ENCODE peak calls at places on chromosomes 13 and 19, in six cellular contexts. R, C, Q, A, W and T are unnamed samples.

GRCh38 chr13:20391597-20392452 is 133.8 kb downstream of the CRYL1 start:
- DNase-seq in Q (no peak), W (no peak), C (no peak), A (no peak), R (no peak), T (no peak)

GRCh38 chr13:39263531-39263930 is 225.3 kb downstream of the NHLRC3 start:
- DNase-seq in C (no peak), A (no peak), W (no peak), Q (no peak), R (no peak), T (no peak)

GRCh38 chr13:76830805-76831204 is 55.4 kb downstream of the KCTD12 start:
- DNase-seq in Q (no peak), R (no peak), C (no peak), W (no peak), A (no peak), T (no peak)

GRCh38 chr19:52896431-52897148 is 845 bp downstream of the ZNF320 start:
- DNase-seq in R (peak), Q (no peak), W (no peak), A (no peak), C (peak), T (no peak)

GRCh38 chr13:25046274-25046984 is 49.5 kb upstream of the PABPC3 start:
- DNase-seq in A (no peak), C (no peak), R (no peak), Q (no peak), W (no peak), T (no peak)

GRCh38 chr13:20840590-20840989 is 62.0 kb downstream of the XPO4 start:
- DNase-seq in A (no peak), C (no peak), W (no peak), Q (no peak), R (no peak), T (no peak)

GRCh38 chr19:14472202-14472961 is 2.8 kb downstream of the PTGER1 start:
- DNase-seq in A (no peak), W (no peak), Q (no peak), R (peak), C (peak), T (no peak)

GRCh38 chr19:39679791-39680168 is 24.1 kb downstream of the LGALS16 start:
- DNase-seq in Q (no peak), R (no peak), W (no peak), A (no peak), C (no peak), T (no peak)

GRCh38 chr19:58010507-58010906 is 7.9 kb upstream of the ZNF606 start:
- DNase-seq in A (no peak), W (no peak), R (no peak), C (no peak), Q (no peak), T (no peak)

GRCh38 chr19:56317749-56318148 is 3.1 kb upstream of the ZSCAN5A start:
- DNase-seq in C (no peak), Q (no peak), W (no peak), R (no peak), A (no peak), T (no peak)

GRCh38 chr13:57582032-57582431 is 49.5 kb upstream of the PCDH17 start:
- DNase-seq in C (no peak), W (no peak), A (no peak), Q (no peak), R (no peak), T (no peak)

DNA sequence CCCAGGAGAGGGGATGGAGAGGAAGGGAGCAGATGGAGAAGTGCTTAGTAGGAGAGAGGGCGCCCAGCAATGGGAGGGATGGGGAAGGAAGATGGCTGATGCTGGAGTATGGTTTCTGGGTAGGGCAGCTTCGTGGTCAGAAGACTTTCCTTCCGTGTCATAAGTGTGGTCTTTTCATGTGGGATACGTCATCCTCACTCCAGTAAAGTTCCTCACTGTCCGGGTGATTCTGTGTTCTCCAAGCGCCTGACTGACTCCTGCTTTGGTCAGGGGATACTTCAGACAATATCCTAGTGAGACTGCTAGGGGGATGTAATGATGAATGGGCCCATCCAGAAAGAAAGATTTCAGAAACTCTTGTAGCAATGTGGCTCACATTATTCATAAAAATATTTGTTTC is 3.9 kb upstream of the OR10H3 start:
- DNase-seq in W (no peak), A (no peak), Q (no peak), R (no peak), C (no peak), T (no peak)
- TF ChIP-seq CTCF in W (no peak), A (no peak), Q (no peak), R (no peak), C (no peak), T (no peak)

GRCh38 chr13:79886601-79887000 is 405.6 kb downstream of the NDFIP2 start:
- DNase-seq in C (no peak), Q (no peak), A (no peak), W (no peak), R (no peak), T (no peak)

GRCh38 chr13:79880820-79881219 is 399.9 kb downstream of the NDFIP2 start:
- DNase-seq in R (no peak), Q (peak), W (no peak), A (no peak), C (no peak), T (no peak)

GRCh38 chr13:79883216-79883615 is 402.3 kb downstream of the NDFIP2 start:
- DNase-seq in Q (no peak), C (no peak), A (no peak), R (no peak), W (no peak), T (no peak)
- TF ChIP-seq CTCF in Q (no peak), C (no peak), A (no peak), R (no peak), W (no peak), T (no peak)

DNA sequence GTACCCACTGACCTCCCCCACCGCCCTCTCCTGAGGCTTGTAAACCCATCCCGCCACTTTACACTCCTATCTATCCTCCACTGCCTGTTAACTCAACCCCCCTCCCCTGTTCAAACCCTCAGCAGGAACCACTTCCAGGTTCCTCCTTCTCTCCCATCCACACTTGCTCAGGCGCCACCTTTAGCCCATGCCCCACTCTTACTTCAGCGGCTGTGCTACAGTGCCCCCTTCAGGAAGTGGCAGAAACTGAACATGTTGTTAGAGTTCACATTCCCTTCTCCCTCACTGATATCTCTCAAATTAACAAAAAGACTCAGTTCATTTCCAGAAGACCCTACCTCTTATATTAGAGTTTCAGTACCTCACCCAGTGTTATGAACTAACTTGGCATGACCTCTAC is 49.4 kb downstream of the ZNF91 start:
- DNase-seq in R (no peak), W (no peak), Q (no peak), C (no peak), A (no peak), T (no peak)
- TF ChIP-seq CTCF in R (no peak), W (no peak), Q (no peak), C (no peak), A (no peak), T (no peak)

DNA sequence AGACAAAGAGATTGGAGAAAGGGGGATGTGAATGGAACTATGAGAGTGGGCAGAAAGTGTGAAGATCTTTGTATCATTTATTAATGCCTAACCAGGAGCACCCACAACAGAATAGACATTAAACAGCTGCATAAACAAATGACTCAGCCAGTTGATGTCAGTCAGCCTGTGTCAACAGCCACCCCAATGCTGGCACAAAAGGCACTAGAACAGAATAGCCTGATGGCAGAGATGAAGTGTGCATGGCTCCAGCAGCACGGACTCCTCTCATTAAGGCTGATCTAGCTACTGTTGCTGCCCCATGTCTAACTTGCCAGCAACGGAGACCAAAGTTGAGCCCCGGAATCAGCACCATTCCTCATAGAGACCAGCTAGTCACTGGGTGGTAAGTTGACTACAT is 7.8 kb downstream of the CPB2 start:
- DNase-seq in R (no peak), Q (no peak), C (no peak), W (no peak), A (no peak), T (no peak)
- TF ChIP-seq CTCF in R (no peak), Q (no peak), C (no peak), W (no peak), A (no peak), T (no peak)

GRCh38 chr13:66618702-66619101 is 611.4 kb downstream of the PCDH9 start:
- DNase-seq in Q (no peak), R (no peak), W (no peak), A (peak), C (no peak), T (no peak)
- TF ChIP-seq CTCF in Q (no peak), R (peak), W (no peak), A (peak), C (no peak), T (peak)

DNA sequence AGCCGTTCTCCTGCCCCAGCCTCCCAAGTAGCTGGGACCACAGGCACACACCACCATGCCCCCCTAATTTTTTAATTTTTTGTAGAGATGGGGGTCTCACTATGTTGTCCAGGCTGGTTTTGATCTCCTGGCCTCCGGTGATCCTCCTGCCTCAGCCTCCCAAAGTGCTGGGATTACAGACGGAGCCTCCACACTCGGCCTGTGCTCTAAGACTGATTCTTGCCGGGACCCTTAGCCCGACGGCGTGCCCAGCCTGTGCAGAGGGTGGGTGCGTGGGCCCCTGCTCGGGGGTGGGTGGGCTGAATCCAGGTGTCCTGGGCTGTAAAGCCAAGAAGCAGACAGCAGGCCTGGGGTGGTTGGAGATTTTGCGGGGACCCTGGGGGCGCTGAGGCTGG is 64.3 kb downstream of the GADD45B start:
- DNase-seq in A (no peak), W (no peak), Q (no peak), C (no peak), R (no peak), T (no peak)
- TF ChIP-seq CTCF in A (no peak), W (no peak), Q (no peak), C (no peak), R (no peak), T (no peak)

DNA sequence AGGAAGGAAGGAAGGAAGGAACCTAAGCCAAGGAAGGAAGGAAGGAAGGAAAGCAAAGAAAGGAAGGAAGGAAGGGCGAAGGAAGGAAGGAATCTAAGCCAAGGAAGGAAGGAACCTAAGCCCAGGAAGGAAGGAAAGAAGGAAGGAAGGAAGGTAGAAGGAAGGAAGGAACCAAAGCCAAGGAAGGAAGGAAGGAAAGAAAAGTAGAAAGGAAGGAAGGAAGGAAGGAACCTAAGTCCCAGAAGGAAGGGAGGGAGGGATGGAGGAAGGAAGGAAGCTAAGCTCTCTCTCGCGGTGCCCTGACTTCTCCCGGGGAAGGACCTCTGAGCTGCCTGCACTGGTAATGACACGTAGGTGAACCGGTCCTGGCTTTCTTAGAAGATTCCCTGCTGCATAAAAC is 1.3 kb upstream of the RUBCNL start:
- DNase-seq in Q (no peak), C (no peak), R (no peak), A (no peak), W (no peak), T (no peak)
- TF ChIP-seq CTCF in Q (no peak), C (no peak), R (no peak), A (no peak), W (no peak), T (no peak)

DNA sequence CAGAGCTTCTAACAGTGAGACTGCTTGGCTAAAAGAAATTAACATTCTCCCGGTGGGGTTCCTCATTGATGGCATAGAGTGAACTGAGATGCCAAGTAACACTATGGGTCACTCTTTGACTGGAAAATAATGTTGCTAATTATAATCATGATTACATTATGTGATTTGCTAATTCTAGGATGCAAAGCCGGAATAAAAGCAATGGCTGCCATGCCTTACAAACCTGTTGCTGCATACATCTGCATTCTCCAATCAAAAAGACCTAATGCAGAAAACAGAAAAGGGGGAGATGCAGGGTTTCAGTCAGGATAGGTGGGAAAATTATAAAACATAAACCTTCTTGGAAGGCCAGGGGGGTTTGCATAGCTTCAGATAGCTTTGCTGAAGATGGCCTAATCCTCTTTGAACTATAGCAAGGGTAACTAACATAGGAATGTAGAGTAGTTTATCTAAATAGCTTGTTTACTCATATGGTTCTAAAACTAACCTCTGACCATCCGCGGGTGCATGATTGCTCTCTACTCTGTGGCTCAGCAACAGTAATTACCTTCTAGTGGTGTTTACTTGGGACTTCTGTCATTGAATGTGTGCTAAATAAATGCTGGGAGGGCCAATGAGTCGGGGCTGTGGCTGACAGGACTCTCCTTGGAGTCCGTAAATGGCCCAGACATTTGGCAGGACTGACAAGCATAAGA is 1462.1 kb downstream of the UQCRFS1 start:
- DNase-seq in R (no peak), Q (no peak), A (no peak), C (peak), W (no peak), T (no peak)
- TF ChIP-seq CTCF in R (no peak), Q (no peak), A (no peak), C (no peak), W (no peak), T (no peak)

GRCh38 chr13:43195551-43195950 is 172.2 kb downstream of the DNAJC15 start:
- DNase-seq in R (no peak), A (no peak), Q (no peak), C (no peak), W (no peak), T (no peak)
- TF ChIP-seq CTCF in R (no peak), A (peak), Q (no peak), C (no peak), W (no peak), T (no peak)